ENCODE peak calls at places on chromosomes 1 and 21, in eight cellular contexts. H is A549, G is testis, A is sigmoid colon, V is transverse colon, N is body of pancreas, F is IMR-90, U is H1. Z is an unnamed sample.

GRCh38 chr1:95168638-95169411 is 51.7 kb downstream of the TLCD4 start:
- DNase-seq in H (peak), G (no peak), A (no peak), V (no peak), N (no peak), F (no peak), U (no peak), Z (no peak)

GRCh38 chr1:212415107-212415841 is 588 bp upstream of the PACC1 start:
- DNase-seq in H (no peak), G (no peak), A (no peak), V (no peak), N (no peak), F (no peak), U (no peak), Z (no peak)

GRCh38 chr1:18481190-18481920 is 625 bp downstream of the KLHDC7A start:
- DNase-seq in H (no peak), G (no peak), A (no peak), V (no peak), N (peak), F (no peak), U (no peak), Z (no peak)

GRCh38 chr1:6962390-6962955 is 177.2 kb downstream of the CAMTA1 start:
- DNase-seq in H (peak), G (peak), A (peak), V (peak), N (peak), F (no peak), U (no peak), Z (peak)

GRCh38 chr1:11376981-11377583 is 101.9 kb upstream of the DISP3 start:
- DNase-seq in H (no peak), G (no peak), A (no peak), V (no peak), N (no peak), F (no peak), U (no peak), Z (no peak)

GRCh38 chr1:177981186-177981585 is 11.3 kb upstream of the SEC16B start:
- DNase-seq in H (no peak), G (no peak), A (no peak), V (no peak), N (no peak), F (no peak), U (no peak), Z (no peak)

GRCh38 chr1:183058835-183059234 is 35.6 kb downstream of the LAMC1 start:
- DNase-seq in H (no peak), G (no peak), A (no peak), V (no peak), N (no peak), F (peak), U (no peak), Z (no peak)

GRCh38 chr1:64348270-64348669 is 121.7 kb upstream of the CACHD1 start:
- DNase-seq in H (no peak), G (no peak), A (no peak), V (no peak), N (no peak), F (no peak), U (no peak), Z (no peak)

GRCh38 chr1:95068956-95069710 is 3.6 kb downstream of the ALG14 start:
- DNase-seq in H (no peak), G (no peak), A (no peak), V (peak), N (no peak), F (no peak), U (no peak), Z (no peak)

GRCh38 chr21:17610862-17611261 is 1.8 kb downstream of the BTG3 start:
- DNase-seq in H (peak), G (peak), A (peak), V (peak), N (no peak), F (peak), U (no peak), Z (no peak)

GRCh38 chr21:17611414-17612022 is 1.2 kb downstream of the BTG3 start:
- DNase-seq in H (peak), G (peak), A (peak), V (peak), N (peak), F (peak), U (no peak), Z (peak)

GRCh38 chr21:17612023-17612564 is 607 bp downstream of the BTG3 start:
- DNase-seq in H (peak), G (peak), A (peak), V (peak), N (peak), F (peak), U (no peak), Z (peak)

GRCh38 chr21:17613242-17613676 is 558 bp upstream of the BTG3 start:
- DNase-seq in H (peak), G (peak), A (peak), V (peak), N (peak), F (no peak), U (no peak), Z (peak)

DNA sequence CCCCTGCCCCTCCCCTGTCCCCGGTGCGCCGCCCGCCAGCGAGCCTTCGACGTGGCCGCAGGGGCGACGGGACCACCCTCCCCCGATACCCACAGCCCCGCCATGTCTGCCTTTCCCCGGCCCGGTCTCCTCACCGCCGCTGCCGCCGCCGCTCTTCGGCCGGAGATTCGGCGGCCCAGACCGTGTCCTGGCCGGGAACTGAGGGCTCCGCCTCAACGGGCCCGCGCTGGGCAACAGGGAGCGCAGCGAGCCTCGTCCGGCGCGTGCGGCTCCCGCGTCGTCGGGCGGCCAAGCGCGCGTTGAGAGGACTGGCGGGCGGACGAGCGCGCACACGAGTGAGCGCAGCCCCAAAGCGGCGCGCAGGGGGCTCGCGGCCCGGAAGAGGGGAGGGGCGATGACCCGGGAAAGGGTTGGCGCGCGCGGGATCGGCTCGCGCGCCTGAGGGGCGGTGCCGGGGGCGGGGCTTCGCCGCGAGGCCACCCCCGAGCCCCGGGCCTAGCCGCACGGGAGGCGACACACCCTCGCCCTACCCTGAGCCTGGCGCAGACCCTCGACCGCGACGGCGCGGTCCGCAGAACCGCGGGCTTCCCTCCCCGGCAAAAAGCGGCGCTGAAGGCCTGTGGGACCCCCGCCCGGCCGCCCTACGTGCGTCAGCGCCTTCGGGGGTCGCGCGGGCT is at the start of gene BTG3:
- DNase-seq in H (peak), G (peak), A (peak), V (peak), N (peak), F (peak), U (peak), Z (peak)
- TF ChIP-seq POLR2A in H (peak), G (peak), A (peak), V (peak), N (peak), F (peak), U (peak), Z (peak)

GRCh38 chr1:153543738-153544135 is 1.9 kb downstream of the S100A4 start:
- DNase-seq in H (no peak), G (no peak), A (peak), V (no peak), N (no peak), F (no peak), U (no peak), Z (no peak)

GRCh38 chr1:153542956-153543737 is 2.4 kb upstream of the S100A5 start:
- DNase-seq in H (no peak), G (no peak), A (no peak), V (no peak), N (no peak), F (no peak), U (no peak), Z (no peak)

GRCh38 chr1:153539395-153540093 is 1.2 kb downstream of the S100A5 start:
- DNase-seq in H (no peak), G (no peak), A (no peak), V (no peak), N (no peak), F (no peak), U (no peak), Z (no peak)

GRCh38 chr1:153540394-153541361 is at the start of gene S100A5:
- DNase-seq in H (no peak), G (no peak), A (peak), V (no peak), N (no peak), F (peak), U (no peak), Z (no peak)

DNA sequence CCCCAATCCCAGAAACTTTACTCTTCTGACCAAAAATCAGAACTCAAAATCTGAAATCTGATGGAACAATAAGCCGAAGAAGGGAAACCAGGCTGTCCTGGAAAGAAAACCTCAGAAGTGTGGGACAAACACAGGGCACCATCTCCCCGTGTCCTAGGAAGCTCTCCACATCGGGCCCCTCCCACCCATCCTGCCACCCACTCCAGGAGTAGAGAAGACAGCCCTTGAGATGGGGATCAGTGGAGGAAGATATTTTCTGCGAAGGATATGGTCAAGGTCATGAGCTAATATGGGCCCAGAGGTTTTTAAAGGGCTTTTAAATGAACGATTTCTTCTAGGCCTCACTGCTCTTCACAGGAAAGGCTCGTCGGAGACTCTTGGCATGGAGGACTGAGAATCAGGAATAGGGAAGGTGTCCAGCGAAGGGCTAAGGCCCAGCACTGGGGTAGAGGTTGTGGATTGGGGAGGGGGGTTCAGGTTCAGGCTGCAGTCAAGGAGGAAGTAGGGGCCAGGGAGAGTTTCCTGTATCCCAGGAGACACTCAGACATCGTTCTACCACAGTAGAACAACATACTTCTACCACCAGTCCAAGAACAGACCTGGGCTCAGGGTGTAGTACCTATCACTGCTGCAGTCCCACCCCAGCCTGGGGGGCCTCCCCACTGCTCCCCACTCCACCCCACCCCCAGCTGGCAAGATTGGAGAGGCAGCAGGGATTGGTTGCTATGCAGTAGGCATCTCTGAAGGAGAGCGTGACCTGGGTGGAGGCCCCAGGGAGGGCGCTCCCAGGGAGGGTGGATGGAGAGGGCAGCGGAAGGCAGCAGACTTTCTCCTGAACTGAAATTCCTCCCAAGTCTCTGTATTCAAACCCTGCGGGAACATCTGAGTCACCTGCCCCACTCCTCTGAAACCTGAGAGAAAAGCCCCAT is 1.2 kb upstream of the S100A5 start:
- DNase-seq in H (no peak), G (no peak), A (no peak), V (no peak), N (no peak), F (no peak), U (no peak), Z (no peak)
- H3K4me3 ChIP-seq in H (no peak), G (no peak), A (no peak), V (no peak), N (no peak), F (no peak), U (no peak), Z (no peak)

DNA sequence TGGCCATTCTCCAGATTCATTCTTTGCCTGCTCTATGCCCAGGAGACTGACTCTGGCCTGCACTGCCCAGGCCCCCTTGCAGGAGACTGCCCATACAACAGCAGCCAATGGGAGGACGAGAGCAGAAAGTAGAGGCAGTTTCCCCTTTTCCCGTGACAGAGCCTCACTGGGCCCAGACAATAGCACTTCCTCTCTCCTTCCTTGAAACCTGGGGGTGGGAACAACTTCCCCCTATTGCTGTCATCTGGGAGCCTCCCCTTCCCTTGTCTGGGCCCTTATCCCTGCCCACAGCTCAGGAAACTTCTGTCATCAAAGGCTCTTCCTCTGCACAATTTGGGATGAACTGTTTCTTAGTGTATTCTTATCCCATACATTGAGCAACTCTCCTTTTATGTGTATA is 60.8 kb upstream of the KCNJ15 start:
- DNase-seq in H (no peak), G (no peak), A (no peak), V (no peak), N (no peak), F (no peak), U (no peak), Z (no peak)
- TF ChIP-seq POLR2A in H (no peak), G (no peak), A (no peak), V (no peak), N (no peak), F (no peak), U (no peak), Z (no peak)

GRCh38 chr21:34201001-34201400 is 127.6 kb downstream of the MRPS6 start:
- DNase-seq in H (no peak), G (no peak), A (no peak), V (no peak), N (no peak), F (no peak), U (no peak), Z (no peak)
- H3K4me3 ChIP-seq in H (no peak), G (no peak), A (no peak), V (no peak), N (no peak), F (no peak), U (peak), Z (no peak)

DNA sequence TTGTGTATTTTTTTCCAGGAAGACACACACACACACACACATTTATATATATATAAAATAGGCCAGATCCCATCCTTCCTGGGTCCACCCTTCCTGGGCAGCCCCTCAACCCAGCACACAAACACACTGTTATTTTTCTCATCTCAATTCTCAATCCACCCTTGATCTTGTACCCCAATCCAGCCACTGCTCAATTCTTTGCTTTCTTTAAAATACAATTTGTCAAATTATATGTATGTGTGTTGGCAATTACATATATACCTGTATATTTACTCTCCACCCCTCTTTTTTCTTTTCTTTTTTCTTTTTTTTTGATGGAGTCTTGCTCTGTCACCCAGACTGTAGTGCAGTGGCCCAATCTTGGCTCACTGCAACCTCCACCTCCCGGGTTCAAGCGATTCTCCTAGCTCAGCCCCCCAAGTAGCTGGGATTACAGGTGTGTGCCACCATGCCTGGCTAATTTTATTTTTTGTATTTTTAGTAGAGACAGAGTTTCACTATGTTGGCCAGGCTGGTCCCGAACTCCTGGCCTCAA is 88.3 kb downstream of the DHRS3 start:
- DNase-seq in H (no peak), G (no peak), A (no peak), V (no peak), N (no peak), F (no peak), U (no peak), Z (no peak)
- TF ChIP-seq POLR2A in H (no peak), G (no peak), A (no peak), V (no peak), N (no peak), F (no peak), U (no peak), Z (no peak)

DNA sequence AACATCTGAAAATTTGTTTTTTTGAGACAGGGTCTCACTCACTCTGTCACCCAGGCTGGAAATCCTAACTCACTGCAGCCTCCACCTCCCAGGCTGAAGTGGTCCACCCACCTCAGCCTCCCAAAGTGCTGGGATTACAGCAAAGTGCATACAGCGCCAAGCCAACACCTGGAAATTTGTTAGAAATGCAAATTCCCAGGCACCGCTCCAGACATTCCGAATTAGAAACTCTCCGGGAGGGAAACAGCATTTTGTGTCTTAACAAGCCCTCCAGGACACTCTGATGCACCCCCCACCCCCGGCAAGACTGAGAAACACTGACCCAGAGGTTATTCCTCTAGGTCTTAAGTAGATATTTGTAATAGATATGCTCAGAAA is 49.1 kb downstream of the ARID4B start:
- DNase-seq in H (no peak), G (no peak), A (no peak), V (no peak), N (no peak), F (no peak), U (no peak), Z (no peak)
- H3K4me3 ChIP-seq in H (no peak), G (no peak), A (no peak), V (no peak), N (no peak), F (no peak), U (peak), Z (no peak)

GRCh38 chr1:28236656-28237331 is 870 bp downstream of the ATP5IF1 start:
- DNase-seq in H (no peak), G (no peak), A (no peak), V (no peak), N (no peak), F (no peak), U (no peak), Z (no peak)

GRCh38 chr1:28239004-28239403 is 3.1 kb downstream of the ATP5IF1 start:
- DNase-seq in H (no peak), G (no peak), A (no peak), V (no peak), N (no peak), F (no peak), U (no peak), Z (no peak)

GRCh38 chr1:28233264-28233606 is 406 bp upstream of the DNAJC8 start:
- DNase-seq in H (no peak), G (peak), A (no peak), V (no peak), N (no peak), F (no peak), U (no peak), Z (no peak)

GRCh38 chr1:28232558-28233263 is at the start of gene DNAJC8:
- DNase-seq in H (peak), G (peak), A (peak), V (peak), N (peak), F (peak), U (no peak), Z (peak)

GRCh38 chr1:28235746-28236655 is at the start of gene ATP5IF1:
- DNase-seq in H (peak), G (peak), A (peak), V (peak), N (peak), F (peak), U (peak), Z (peak)
- TF ChIP-seq POLR2A in H (peak), G (peak), A (peak), V (peak), N (peak), F (peak), U (peak), Z (peak)

DNA sequence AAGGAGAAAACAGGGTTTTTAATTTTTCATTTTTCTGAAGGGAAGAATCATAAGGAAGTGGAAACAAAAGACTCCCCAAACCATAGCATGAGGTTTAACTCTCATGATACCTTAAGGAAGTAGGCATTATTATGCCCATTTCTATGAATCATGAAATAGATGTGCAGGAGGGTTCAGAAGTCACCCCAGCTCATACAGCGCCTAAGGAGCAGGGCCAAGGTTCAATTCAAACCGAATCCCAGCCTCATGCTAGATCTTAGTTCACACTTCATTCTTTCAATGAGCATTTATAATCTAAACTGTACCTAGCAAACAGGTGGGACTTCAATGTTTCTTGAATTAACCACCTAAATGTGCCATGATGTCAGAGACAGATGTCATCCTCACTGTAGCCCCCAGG is 111.9 kb upstream of the SLC25A33 start:
- DNase-seq in H (no peak), G (no peak), A (no peak), V (no peak), N (no peak), F (no peak), U (no peak), Z (no peak)
- H3K4me3 ChIP-seq in H (no peak), G (no peak), A (no peak), V (no peak), N (no peak), F (no peak), U (no peak), Z (no peak)